ENCODE peak calls at places on chromosomes 7 and 10, in six cellular contexts. One of them, this sample, is unnamed.

GRCh38 chr10:122703483-122704448 is 4.1 kb upstream of the C10orf120 start:
- DNase-seq in IMR-90: peak; percentile 35
- DNase-seq in naive thymus-derived CD4-positive, alpha-beta T cell: peak; percentile 40
- DNase-seq in uterus: peak; percentile 27
- DNase-seq in adipocyte: peak; percentile 67
- DNase-seq in cardiac muscle cell: peak; percentile 74
- DNase-seq in this sample: peak; percentile 74

GRCh38 chr7:42106562-42106961 is 130.4 kb downstream of the GLI3 start:
- DNase-seq in IMR-90: no peak
- DNase-seq in naive thymus-derived CD4-positive, alpha-beta T cell: no peak
- DNase-seq in uterus: no peak
- DNase-seq in adipocyte: no peak
- DNase-seq in cardiac muscle cell: peak; percentile 60
- DNase-seq in this sample: no peak

GRCh38 chr10:101397140-101397539 is 43.2 kb downstream of the BTRC start:
- DNase-seq in IMR-90: peak; percentile 76
- DNase-seq in naive thymus-derived CD4-positive, alpha-beta T cell: peak; percentile 71
- DNase-seq in uterus: no peak
- DNase-seq in adipocyte: peak; percentile 69
- DNase-seq in cardiac muscle cell: peak; percentile 87
- DNase-seq in this sample: no peak

GRCh38 chr10:31886885-31887284 is 41.7 kb downstream of the ARHGAP12 start:
- DNase-seq in IMR-90: peak; percentile 81
- DNase-seq in naive thymus-derived CD4-positive, alpha-beta T cell: no peak
- DNase-seq in uterus: no peak
- DNase-seq in adipocyte: no peak
- DNase-seq in cardiac muscle cell: no peak
- DNase-seq in this sample: no peak

GRCh38 chr10:68406815-68407585 is at the start of gene RUFY2:
- DNase-seq in IMR-90: peak; percentile 70
- DNase-seq in naive thymus-derived CD4-positive, alpha-beta T cell: peak; percentile 71
- DNase-seq in uterus: peak; percentile 84
- DNase-seq in adipocyte: peak; percentile 90
- DNase-seq in cardiac muscle cell: peak; percentile 88
- DNase-seq in this sample: peak; percentile 72

GRCh38 chr7:1908823-1909420 is 238.8 kb downstream of the ELFN1 start:
- DNase-seq in IMR-90: no peak
- DNase-seq in naive thymus-derived CD4-positive, alpha-beta T cell: no peak
- DNase-seq in uterus: no peak
- DNase-seq in adipocyte: no peak
- DNase-seq in cardiac muscle cell: no peak
- DNase-seq in this sample: no peak

GRCh38 chr10:116226766-116227165 is 46.2 kb downstream of the GFRA1 start:
- DNase-seq in IMR-90: no peak
- DNase-seq in naive thymus-derived CD4-positive, alpha-beta T cell: no peak
- DNase-seq in uterus: no peak
- DNase-seq in adipocyte: no peak
- DNase-seq in cardiac muscle cell: no peak
- DNase-seq in this sample: no peak

GRCh38 chr10:77478248-77478963 is 159.2 kb downstream of the KCNMA1 start:
- DNase-seq in IMR-90: peak; percentile 96
- DNase-seq in naive thymus-derived CD4-positive, alpha-beta T cell: no peak
- DNase-seq in uterus: no peak
- DNase-seq in adipocyte: peak; percentile 73
- DNase-seq in cardiac muscle cell: peak; percentile 25
- DNase-seq in this sample: no peak

GRCh38 chr10:85967594-85967993 is 399.0 kb downstream of the GRID1 start:
- DNase-seq in IMR-90: no peak
- DNase-seq in naive thymus-derived CD4-positive, alpha-beta T cell: no peak
- DNase-seq in uterus: no peak
- DNase-seq in adipocyte: no peak
- DNase-seq in cardiac muscle cell: no peak
- DNase-seq in this sample: no peak

GRCh38 chr7:127666602-127667001 is 14.6 kb downstream of the SND1 start:
- DNase-seq in IMR-90: no peak
- DNase-seq in naive thymus-derived CD4-positive, alpha-beta T cell: no peak
- DNase-seq in uterus: no peak
- DNase-seq in adipocyte: no peak
- DNase-seq in cardiac muscle cell: no peak
- DNase-seq in this sample: no peak

GRCh38 chr10:116002735-116003134 is 270.3 kb downstream of the GFRA1 start:
- DNase-seq in IMR-90: no peak
- DNase-seq in naive thymus-derived CD4-positive, alpha-beta T cell: no peak
- DNase-seq in uterus: no peak
- DNase-seq in adipocyte: no peak
- DNase-seq in cardiac muscle cell: no peak
- DNase-seq in this sample: no peak

GRCh38 chr7:26718063-26718462 is 146.3 kb downstream of the SKAP2 start:
- DNase-seq in IMR-90: no peak
- DNase-seq in naive thymus-derived CD4-positive, alpha-beta T cell: no peak
- DNase-seq in uterus: no peak
- DNase-seq in adipocyte: no peak
- DNase-seq in cardiac muscle cell: no peak
- DNase-seq in this sample: no peak

GRCh38 chr7:128266891-128267839 is 26.1 kb downstream of the LEP start:
- DNase-seq in IMR-90: peak; percentile 45
- DNase-seq in naive thymus-derived CD4-positive, alpha-beta T cell: no peak
- DNase-seq in uterus: peak; percentile 70
- DNase-seq in adipocyte: peak; percentile 78
- DNase-seq in cardiac muscle cell: peak; percentile 87
- DNase-seq in this sample: peak; percentile 16

GRCh38 chr7:152006336-152006735 is 19.1 kb upstream of the GALNT11 start:
- DNase-seq in IMR-90: no peak
- DNase-seq in naive thymus-derived CD4-positive, alpha-beta T cell: no peak
- DNase-seq in uterus: no peak
- DNase-seq in adipocyte: no peak
- DNase-seq in cardiac muscle cell: peak; percentile 45
- DNase-seq in this sample: no peak

GRCh38 chr7:18610331-18610948 is 114.9 kb downstream of the HDAC9 start:
- DNase-seq in IMR-90: peak; percentile 28
- DNase-seq in naive thymus-derived CD4-positive, alpha-beta T cell: no peak
- DNase-seq in uterus: no peak
- DNase-seq in adipocyte: peak; percentile 10
- DNase-seq in cardiac muscle cell: peak; percentile 53
- DNase-seq in this sample: no peak

GRCh38 chr10:14382022-14382421 is 51.3 kb upstream of the FRMD4A start:
- DNase-seq in IMR-90: peak; percentile 70
- DNase-seq in naive thymus-derived CD4-positive, alpha-beta T cell: peak; percentile 72
- DNase-seq in uterus: no peak
- DNase-seq in adipocyte: no peak
- DNase-seq in cardiac muscle cell: no peak
- DNase-seq in this sample: no peak

GRCh38 chr7:28166982-28167715 is 13.4 kb downstream of the JAZF1 start:
- DNase-seq in IMR-90: peak; percentile 31
- DNase-seq in naive thymus-derived CD4-positive, alpha-beta T cell: no peak
- DNase-seq in uterus: no peak
- DNase-seq in adipocyte: no peak
- DNase-seq in cardiac muscle cell: no peak
- DNase-seq in this sample: no peak

GRCh38 chr10:32982293-32982709 is 24.3 kb upstream of the ITGB1 start:
- DNase-seq in IMR-90: peak; percentile 95
- DNase-seq in naive thymus-derived CD4-positive, alpha-beta T cell: no peak
- DNase-seq in uterus: no peak
- DNase-seq in adipocyte: peak; percentile 82
- DNase-seq in cardiac muscle cell: peak; percentile 81
- DNase-seq in this sample: no peak

GRCh38 chr10:98357208-98357836 is 57.7 kb downstream of the PYROXD2 start:
- DNase-seq in IMR-90: peak; percentile 90
- DNase-seq in naive thymus-derived CD4-positive, alpha-beta T cell: no peak
- DNase-seq in uterus: no peak
- DNase-seq in adipocyte: peak; percentile 77
- DNase-seq in cardiac muscle cell: peak; percentile 73
- DNase-seq in this sample: no peak

GRCh38 chr7:96118449-96119001 is 203.4 kb downstream of the SLC25A13 start:
- DNase-seq in IMR-90: no peak
- DNase-seq in naive thymus-derived CD4-positive, alpha-beta T cell: no peak
- DNase-seq in uterus: no peak
- DNase-seq in adipocyte: no peak
- DNase-seq in cardiac muscle cell: peak; percentile 27
- DNase-seq in this sample: no peak

GRCh38 chr10:23375366-23375765 is 30.8 kb upstream of the C10orf67 start:
- DNase-seq in IMR-90: no peak
- DNase-seq in naive thymus-derived CD4-positive, alpha-beta T cell: no peak
- DNase-seq in uterus: no peak
- DNase-seq in adipocyte: no peak
- DNase-seq in cardiac muscle cell: no peak
- DNase-seq in this sample: no peak

GRCh38 chr7:142440219-142441073 is 182.6 kb upstream of the PRSS58 start:
- DNase-seq in IMR-90: peak; percentile 85
- DNase-seq in naive thymus-derived CD4-positive, alpha-beta T cell: no peak
- DNase-seq in uterus: no peak
- DNase-seq in adipocyte: peak; percentile 70
- DNase-seq in cardiac muscle cell: peak; percentile 67
- DNase-seq in this sample: no peak

GRCh38 chr10:43156590-43157340 is 18.5 kb downstream of the CSGALNACT2 start:
- DNase-seq in IMR-90: no peak
- DNase-seq in naive thymus-derived CD4-positive, alpha-beta T cell: no peak
- DNase-seq in uterus: no peak
- DNase-seq in adipocyte: no peak
- DNase-seq in cardiac muscle cell: no peak
- DNase-seq in this sample: no peak

GRCh38 chr7:1663857-1664651 is 6.0 kb upstream of the ELFN1 start:
- DNase-seq in IMR-90: no peak
- DNase-seq in naive thymus-derived CD4-positive, alpha-beta T cell: no peak
- DNase-seq in uterus: peak; percentile 9
- DNase-seq in adipocyte: no peak
- DNase-seq in cardiac muscle cell: no peak
- DNase-seq in this sample: peak; percentile 8

GRCh38 chr10:72010234-72010992 is 46.2 kb downstream of the CHST3 start:
- DNase-seq in IMR-90: no peak
- DNase-seq in naive thymus-derived CD4-positive, alpha-beta T cell: no peak
- DNase-seq in uterus: peak; percentile 64
- DNase-seq in adipocyte: peak; percentile 48
- DNase-seq in cardiac muscle cell: peak; percentile 43
- DNase-seq in this sample: no peak

GRCh38 chr10:72008096-72008933 is 44.1 kb downstream of the CHST3 start:
- DNase-seq in IMR-90: no peak
- DNase-seq in naive thymus-derived CD4-positive, alpha-beta T cell: no peak
- DNase-seq in uterus: no peak
- DNase-seq in adipocyte: no peak
- DNase-seq in cardiac muscle cell: no peak
- DNase-seq in this sample: no peak

GRCh38 chr10:72009062-72009429 is 44.9 kb downstream of the CHST3 start:
- DNase-seq in IMR-90: no peak
- DNase-seq in naive thymus-derived CD4-positive, alpha-beta T cell: no peak
- DNase-seq in uterus: no peak
- DNase-seq in adipocyte: no peak
- DNase-seq in cardiac muscle cell: no peak
- DNase-seq in this sample: no peak

GRCh38 chr10:72011016-72011415 is 46.8 kb downstream of the CHST3 start:
- DNase-seq in IMR-90: no peak
- DNase-seq in naive thymus-derived CD4-positive, alpha-beta T cell: no peak
- DNase-seq in uterus: no peak
- DNase-seq in adipocyte: no peak
- DNase-seq in cardiac muscle cell: no peak
- DNase-seq in this sample: no peak

DNA sequence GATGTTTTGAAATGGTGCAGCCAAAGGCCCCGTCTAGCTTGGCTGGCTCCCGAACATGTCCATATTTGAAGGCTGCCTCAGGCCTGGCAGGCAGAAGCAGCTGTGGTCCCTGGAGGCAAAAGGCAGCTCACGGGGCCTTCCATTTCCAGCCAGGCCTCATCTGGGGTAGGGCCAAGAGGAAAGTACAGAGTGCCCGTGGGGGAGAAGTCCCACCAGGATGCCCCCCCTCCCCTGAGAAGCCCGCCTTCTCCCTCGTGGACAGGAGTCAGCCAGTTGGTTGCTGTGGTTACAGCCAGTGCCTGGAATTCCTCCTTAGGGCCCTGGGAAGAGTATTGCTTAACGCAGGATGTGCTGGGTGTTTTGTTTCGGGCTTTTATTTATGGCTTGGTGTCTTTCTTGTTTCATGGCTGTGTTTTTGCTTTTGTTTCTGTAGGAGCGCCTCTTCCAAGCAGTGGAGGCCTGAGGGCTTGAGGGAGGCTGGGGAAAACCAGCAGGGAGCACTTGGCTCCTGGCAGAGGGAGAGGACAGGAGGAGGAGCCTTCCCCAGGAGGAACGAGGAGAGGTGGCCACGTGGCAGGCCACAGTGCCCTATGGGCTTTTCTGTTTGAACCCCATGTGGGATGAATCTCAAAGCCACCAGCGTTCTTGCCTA is 45.4 kb downstream of the CHST3 start:
- DNase-seq in IMR-90: peak; percentile 94
- DNase-seq in naive thymus-derived CD4-positive, alpha-beta T cell: no peak
- DNase-seq in uterus: peak; percentile 97
- DNase-seq in adipocyte: peak; percentile 98
- DNase-seq in cardiac muscle cell: peak; percentile 100
- DNase-seq in this sample: peak; percentile 90
- H3K27me3 ChIP-seq in IMR-90: no peaks in the 10 kb centered on the region
- H3K27me3 ChIP-seq in naive thymus-derived CD4-positive, alpha-beta T cell: no peaks in the 10 kb centered on the region
- H3K27me3 ChIP-seq in uterus: no peaks in the 10 kb centered on the region
- H3K27me3 ChIP-seq in adipocyte: no peaks in the 10 kb centered on the region
- H3K27me3 ChIP-seq in cardiac muscle cell: no peaks in the 10 kb centered on the region
- H3K27me3 ChIP-seq in this sample: no peaks in the 10 kb centered on the region

GRCh38 chr7:155749578-155749977 is 62.7 kb downstream of the SHH start:
- DNase-seq in IMR-90: no peak
- DNase-seq in naive thymus-derived CD4-positive, alpha-beta T cell: no peak
- DNase-seq in uterus: no peak
- DNase-seq in adipocyte: no peak
- DNase-seq in cardiac muscle cell: no peak
- DNase-seq in this sample: no peak
- H3K4me1 ChIP-seq in IMR-90: peaks cover 2% of the 10 kb centered on the region
- H3K4me1 ChIP-seq in naive thymus-derived CD4-positive, alpha-beta T cell: peaks cover 14% of the 10 kb centered on the region
- H3K4me1 ChIP-seq in uterus: peaks cover 4% of the 10 kb centered on the region
- H3K4me1 ChIP-seq in adipocyte: peaks cover 12% of the 10 kb centered on the region
- H3K4me1 ChIP-seq in cardiac muscle cell: peaks cover 6% of the 10 kb centered on the region
- H3K4me1 ChIP-seq in this sample: peaks cover 30% of the 10 kb centered on the region

GRCh38 chr10:114525368-114525949 is 121.2 kb upstream of the AFAP1L2 start:
- DNase-seq in IMR-90: no peak
- DNase-seq in naive thymus-derived CD4-positive, alpha-beta T cell: peak; percentile 78
- DNase-seq in uterus: no peak
- DNase-seq in adipocyte: no peak
- DNase-seq in cardiac muscle cell: peak; percentile 35
- DNase-seq in this sample: no peak
- H3K4me3 ChIP-seq in IMR-90: no peak overlapping the region
- H3K4me3 ChIP-seq in naive thymus-derived CD4-positive, alpha-beta T cell: peak overlapping the region; percentile 85
- H3K4me3 ChIP-seq in uterus: peak overlapping the region; percentile 24
- H3K4me3 ChIP-seq in adipocyte: no peak overlapping the region
- H3K4me3 ChIP-seq in cardiac muscle cell: peak overlapping the region; percentile 59
- H3K4me3 ChIP-seq in this sample: no peak overlapping the region

GRCh38 chr7:111407258-111407657 is 155.0 kb downstream of the IMMP2L start:
- DNase-seq in IMR-90: no peak
- DNase-seq in naive thymus-derived CD4-positive, alpha-beta T cell: no peak
- DNase-seq in uterus: no peak
- DNase-seq in adipocyte: no peak
- DNase-seq in cardiac muscle cell: no peak
- DNase-seq in this sample: no peak

GRCh38 chr7:111410899-111411298 is 151.4 kb downstream of the IMMP2L start:
- DNase-seq in IMR-90: no peak
- DNase-seq in naive thymus-derived CD4-positive, alpha-beta T cell: no peak
- DNase-seq in uterus: no peak
- DNase-seq in adipocyte: no peak
- DNase-seq in cardiac muscle cell: no peak
- DNase-seq in this sample: no peak

GRCh38 chr7:111409714-111410422 is 152.4 kb downstream of the IMMP2L start:
- DNase-seq in IMR-90: peak; percentile 71
- DNase-seq in naive thymus-derived CD4-positive, alpha-beta T cell: no peak
- DNase-seq in uterus: no peak
- DNase-seq in adipocyte: peak; percentile 70
- DNase-seq in cardiac muscle cell: peak; percentile 14
- DNase-seq in this sample: no peak

GRCh38 chr7:111405621-111406020 is 156.7 kb downstream of the IMMP2L start:
- DNase-seq in IMR-90: no peak
- DNase-seq in naive thymus-derived CD4-positive, alpha-beta T cell: no peak
- DNase-seq in uterus: no peak
- DNase-seq in adipocyte: no peak
- DNase-seq in cardiac muscle cell: no peak
- DNase-seq in this sample: no peak

GRCh38 chr7:111408726-111409125 is 153.6 kb downstream of the IMMP2L start:
- DNase-seq in IMR-90: no peak
- DNase-seq in naive thymus-derived CD4-positive, alpha-beta T cell: no peak
- DNase-seq in uterus: no peak
- DNase-seq in adipocyte: no peak
- DNase-seq in cardiac muscle cell: no peak
- DNase-seq in this sample: no peak
- H3K27me3 ChIP-seq in IMR-90: no peaks in the 10 kb centered on the region
- H3K27me3 ChIP-seq in naive thymus-derived CD4-positive, alpha-beta T cell: no peaks in the 10 kb centered on the region
- H3K27me3 ChIP-seq in uterus: no peaks in the 10 kb centered on the region
- H3K27me3 ChIP-seq in adipocyte: no peaks in the 10 kb centered on the region
- H3K27me3 ChIP-seq in cardiac muscle cell: no peaks in the 10 kb centered on the region
- H3K27me3 ChIP-seq in this sample: no peaks in the 10 kb centered on the region